ENCODE peak calls at places on chromosomes 11 and 22, in five cellular contexts. B, H, L, E and N are unnamed samples.

GRCh38 chr22:28969401-28970168 is 86.2 kb downstream of the ZNRF3 start:
- DNase-seq in B (no peak), H (no peak), L (no peak), E (no peak), N (no peak)

GRCh38 chr11:21514298-21514697 is 678.6 kb upstream of the ANO5 start:
- DNase-seq in B (no peak), H (no peak), L (no peak), E (no peak), N (no peak)

GRCh38 chr22:11360632-11361031 is 4167.4 kb upstream of the OR11H1 start:
- DNase-seq in B (no peak), H (no peak), L (no peak), E (no peak), N (no peak)

GRCh38 chr11:130428271-130428670 is at the start of gene ADAMTS8:
- DNase-seq in B (no peak), H (no peak), L (no peak), E (no peak), N (no peak)

GRCh38 chr11:113773092-113773415 is 438 bp downstream of the ZW10 start:
- DNase-seq in B (no peak), H (no peak), L (no peak), E (no peak), N (no peak)

GRCh38 chr11:96199563-96200025 is 143.4 kb downstream of the MAML2 start:
- DNase-seq in B (no peak), H (no peak), L (no peak), E (no peak), N (no peak)

GRCh38 chr11:32874144-32874543 is 18.5 kb upstream of the QSER1 start:
- DNase-seq in B (no peak), H (no peak), L (no peak), E (no peak), N (no peak)

GRCh38 chr22:31106001-31106571 is 1.3 kb downstream of the SELENOM start:
- DNase-seq in B (no peak), H (no peak), L (no peak), E (no peak), N (no peak)